ENCODE peak calls at places on chromosomes 5 and 9, in five cellular contexts. Y is dorsolateral prefrontal cortex, Z is upper lobe of right lung, W is ascending aorta, N is GM13976. L is an unnamed sample.

GRCh38 chr5:124801551-124801950 is 55.1 kb upstream of the ZNF608 start:
- DNase-seq in Y (no peak), Z (no peak), W (no peak), N (no peak), L (no peak)

GRCh38 chr9:133976191-133976861 is 15.8 kb downstream of the VAV2 start:
- DNase-seq in Y (no peak), Z (peak; percentile 60), W (no peak), N (no peak), L (no peak)

GRCh38 chr5:65359981-65360380 is 121.7 kb downstream of the ADAMTS6 start:
- DNase-seq in Y (no peak), Z (no peak), W (no peak), N (no peak), L (no peak)

GRCh38 chr9:16671591-16672137 is 198.8 kb downstream of the BNC2 start:
- DNase-seq in Y (no peak), Z (no peak), W (no peak), N (no peak), L (no peak)

GRCh38 chr5:159507661-159508060 is 177.4 kb upstream of the IL12B start:
- DNase-seq in Y (no peak), Z (no peak), W (no peak), N (no peak), L (no peak)

GRCh38 chr9:126869368-126869767 is 8.9 kb downstream of the ZBTB34 start:
- DNase-seq in Y (no peak), Z (peak; percentile 43), W (no peak), N (no peak), L (no peak)

GRCh38 chr5:124832510-124832909 is 86.1 kb upstream of the ZNF608 start:
- DNase-seq in Y (no peak), Z (no peak), W (no peak), N (no peak), L (no peak)

GRCh38 chr5:130295235-130295634 is 391.0 kb downstream of the CHSY3 start:
- DNase-seq in Y (no peak), Z (no peak), W (no peak), N (no peak), L (no peak)

GRCh38 chr9:36053971-36054370 is 17.3 kb downstream of the RECK start:
- DNase-seq in Y (no peak), Z (no peak), W (no peak), N (no peak), L (no peak)

GRCh38 chr5:54902817-54903473 is 82.4 kb downstream of the ESM1 start:
- DNase-seq in Y (no peak), Z (no peak), W (no peak), N (no peak), L (peak; percentile 29)

GRCh38 chr5:122844136-122844915 is 1.1 kb upstream of the SNX24 start:
- DNase-seq in Y (no peak), Z (no peak), W (no peak), N (peak; percentile 18), L (peak; percentile 9)

GRCh38 chr5:153952893-153953292 is 85.8 kb downstream of the FAM114A2 start:
- DNase-seq in Y (no peak), Z (no peak), W (no peak), N (no peak), L (no peak)

GRCh38 chr5:32308951-32309350 is 3.8 kb downstream of the MTMR12 start:
- DNase-seq in Y (no peak), Z (no peak), W (no peak), N (no peak), L (no peak)

GRCh38 chr9:126612813-126613641 is 701 bp upstream of the LMX1B start:
- DNase-seq in Y (no peak), Z (peak; percentile 64), W (no peak), N (no peak), L (no peak)

GRCh38 chr5:34411470-34412346 is 244.4 kb upstream of the RAI14 start:
- DNase-seq in Y (no peak), Z (no peak), W (no peak), N (no peak), L (no peak)

GRCh38 chr5:34415559-34416198 is 240.4 kb upstream of the RAI14 start:
- DNase-seq in Y (no peak), Z (no peak), W (no peak), N (peak; percentile 47), L (peak; percentile 41)

GRCh38 chr5:34409376-34409775 is 246.8 kb upstream of the RAI14 start:
- DNase-seq in Y (no peak), Z (no peak), W (no peak), N (no peak), L (no peak)

GRCh38 chr5:34412769-34413168 is 243.4 kb upstream of the RAI14 start:
- DNase-seq in Y (no peak), Z (no peak), W (no peak), N (no peak), L (no peak)

GRCh38 chr5:34410411-34411139 is 245.6 kb upstream of the RAI14 start:
- DNase-seq in Y (no peak), Z (no peak), W (no peak), N (no peak), L (no peak)
- TF ChIP-seq CTCF in Y (no peak), Z (no peak), W (no peak), N (no peak), L (no peak)

GRCh38 chr9:109098221-109098959 is 21.4 kb downstream of the TMEM245 start:
- DNase-seq in Y (no peak), Z (no peak), W (no peak), N (no peak), L (no peak)
- TF ChIP-seq CTCF in Y (no peak), Z (peak; percentile 21), W (peak; percentile 28), N (no peak), L (no peak)

DNA sequence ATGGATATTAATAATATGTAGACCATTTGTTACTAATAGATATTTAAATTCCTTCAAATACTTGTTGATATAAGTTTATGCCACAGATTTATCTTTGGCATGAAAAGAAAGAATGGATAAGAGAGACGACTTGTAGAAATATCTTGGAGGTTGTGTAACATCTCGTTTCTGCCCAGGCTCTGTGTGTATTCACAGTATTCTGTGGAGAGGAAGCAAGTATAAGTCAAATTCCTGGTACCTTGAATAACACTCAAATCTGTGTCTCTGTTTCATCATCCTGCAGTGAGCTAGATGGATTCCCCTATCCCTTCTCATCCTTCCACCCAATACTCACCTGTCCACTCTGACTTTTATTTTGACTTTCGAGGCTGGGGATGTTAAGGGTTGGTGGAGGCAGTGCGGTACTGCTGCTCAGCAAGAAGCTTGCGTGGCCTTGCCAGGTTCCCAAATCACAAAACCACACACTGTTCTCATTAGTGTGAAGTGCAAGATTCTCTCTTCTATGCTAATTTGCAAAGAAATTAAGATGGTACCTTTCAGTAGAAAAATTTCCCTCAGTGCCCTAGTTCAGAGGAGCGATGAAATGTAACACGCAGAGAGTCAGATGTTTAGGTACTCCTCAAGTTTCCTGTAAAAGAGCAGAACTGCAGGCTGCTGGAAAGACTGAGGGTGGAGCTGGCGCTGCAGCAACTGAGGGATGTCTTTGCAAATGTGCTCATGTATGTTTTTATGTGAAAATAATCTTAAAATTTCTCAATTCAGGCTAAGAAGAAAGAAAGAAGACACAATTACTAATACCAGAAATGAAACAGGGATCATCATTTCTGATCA is 42.6 kb upstream of the ANKRD18A start:
- DNase-seq in Y (peak; percentile 69), Z (no peak), W (no peak), N (no peak), L (no peak)
- TF ChIP-seq CTCF in Y (peak; percentile 28), Z (no peak), W (no peak), N (no peak), L (peak; percentile 4)

GRCh38 chr9:101114317-101114716 is 85.8 kb downstream of the PLPPR1 start:
- DNase-seq in Y (no peak), Z (no peak), W (no peak), N (no peak), L (no peak)
- TF ChIP-seq CTCF in Y (no peak), Z (no peak), W (no peak), N (no peak), L (no peak)

GRCh38 chr5:138491669-138492551 is 26.6 kb downstream of the EGR1 start:
- DNase-seq in Y (peak; percentile 89), Z (peak; percentile 96), W (peak; percentile 71), N (peak; percentile 97), L (peak; percentile 96)
- TF ChIP-seq CTCF in Y (peak; percentile 7), Z (no peak), W (no peak), N (no peak), L (no peak)

DNA sequence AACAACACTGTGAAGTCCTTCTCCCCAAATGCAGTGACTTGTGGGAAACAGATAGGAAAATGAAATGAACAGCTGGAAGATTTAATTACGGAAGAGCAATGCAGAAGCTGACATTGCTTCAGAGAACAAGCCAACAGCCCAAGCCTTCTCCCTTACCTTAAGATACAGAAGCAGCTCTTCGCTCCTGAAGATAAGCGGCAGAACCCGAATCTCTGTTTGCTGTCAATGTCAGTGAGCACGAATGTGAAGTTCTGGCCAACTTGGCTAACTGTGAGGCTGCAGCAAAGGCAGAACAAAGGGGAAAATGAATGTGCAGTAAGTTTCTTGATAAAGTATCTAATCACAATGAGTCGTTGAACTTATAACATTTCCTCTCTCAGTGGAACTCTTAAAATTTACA is 172.4 kb downstream of the DENND1A start:
- DNase-seq in Y (no peak), Z (no peak), W (no peak), N (no peak), L (no peak)
- TF ChIP-seq CTCF in Y (no peak), Z (no peak), W (no peak), N (no peak), L (no peak)

DNA sequence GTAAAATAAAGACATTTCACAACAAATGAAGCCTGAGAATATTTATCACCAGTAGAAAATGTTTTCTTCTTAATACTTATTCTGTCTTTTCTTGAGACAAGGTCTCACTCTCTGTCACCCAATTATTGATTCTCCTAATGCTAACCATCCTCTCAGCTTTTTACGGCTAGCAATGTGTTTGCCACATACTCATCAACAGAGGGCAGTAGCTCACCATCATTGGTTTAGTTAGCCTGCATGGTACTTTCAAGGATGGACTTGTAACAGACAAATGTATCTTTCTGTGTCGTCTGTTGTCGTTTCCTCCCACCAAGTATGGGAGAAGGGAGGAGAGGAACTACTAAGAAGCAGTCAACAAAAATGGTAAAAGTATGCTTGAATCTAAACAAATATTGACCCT is 5.9 kb upstream of the ACO1 start:
- DNase-seq in Y (no peak), Z (no peak), W (no peak), N (peak; percentile 57), L (peak; percentile 57)
- TF ChIP-seq CTCF in Y (peak; percentile 88), Z (peak; percentile 83), W (peak; percentile 76), N (peak; percentile 87), L (peak; percentile 87)

GRCh38 chr5:82804151-82804690 is 273.0 kb downstream of the TMEM167A start:
- DNase-seq in Y (no peak), Z (no peak), W (no peak), N (no peak), L (no peak)

GRCh38 chr5:82808960-82809359 is 268.2 kb downstream of the TMEM167A start:
- DNase-seq in Y (no peak), Z (no peak), W (no peak), N (no peak), L (no peak)

GRCh38 chr5:82802954-82803353 is 274.2 kb downstream of the TMEM167A start:
- DNase-seq in Y (no peak), Z (no peak), W (no peak), N (no peak), L (peak; percentile 16)

DNA sequence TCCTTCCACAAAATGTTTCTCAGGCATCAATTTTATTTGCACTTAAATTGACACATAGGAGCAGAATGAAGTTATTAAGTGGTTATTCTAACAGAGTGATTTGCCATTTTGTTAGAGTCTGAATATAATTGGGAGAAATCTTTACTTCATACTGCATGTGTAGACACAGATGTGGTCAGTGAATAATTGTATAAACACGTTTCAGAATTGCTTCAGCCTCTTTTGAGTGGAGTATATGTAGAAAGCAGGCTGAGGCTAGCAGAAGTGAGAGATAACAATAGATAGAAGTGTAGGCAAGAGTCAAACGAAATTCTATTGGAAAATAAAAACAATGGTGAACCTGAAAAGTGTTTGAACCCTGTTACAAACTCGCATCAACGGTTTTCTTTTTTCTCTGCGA is 270.7 kb downstream of the TMEM167A start:
- DNase-seq in Y (no peak), Z (no peak), W (no peak), N (no peak), L (no peak)
- TF ChIP-seq CTCF in Y (no peak), Z (no peak), W (no peak), N (no peak), L (no peak)

L was measured in GM10248.